ENCODE peak calls at places on chromosomes 16 and 17, in six cellular contexts. I is fibroblast of villous mesenchyme, A is HCT116, Z is stomach, H is lung, C is H1. T is an unnamed sample.

GRCh38 chr16:20811889-20812439 is 5.6 kb downstream of the REXO5 start:
- DNase-seq in I (no peak), A (no peak), Z (no peak), H (no peak), C (no peak), T (no peak)

GRCh38 chr16:83005653-83006160 is 378.9 kb downstream of the CDH13 start:
- DNase-seq in I (peak; percentile 86), A (no peak), Z (no peak), H (no peak), C (no peak), T (no peak)

GRCh38 chr17:13544755-13545154 is 57.0 kb downstream of the HS3ST3A1 start:
- DNase-seq in I (peak; percentile 71), A (no peak), Z (no peak), H (no peak), C (no peak), T (no peak)

GRCh38 chr17:77300016-77300686 is 159.4 kb downstream of the SEC14L1 start:
- DNase-seq in I (no peak), A (no peak), Z (no peak), H (no peak), C (no peak), T (no peak)

GRCh38 chr16:77745972-77746371 is 23.7 kb downstream of the NUDT7 start:
- DNase-seq in I (peak; percentile 56), A (no peak), Z (no peak), H (no peak), C (no peak), T (no peak)

GRCh38 chr16:66486773-66487579 is 59.9 kb downstream of the BEAN1 start:
- DNase-seq in I (peak; percentile 66), A (no peak), Z (peak; percentile 24), H (no peak), C (no peak), T (no peak)

GRCh38 chr16:55389426-55390073 is 65.5 kb downstream of the IRX6 start:
- DNase-seq in I (no peak), A (no peak), Z (no peak), H (peak; percentile 88), C (no peak), T (no peak)

GRCh38 chr17:81368161-81368560 is 27.1 kb upstream of the BAHCC1 start:
- DNase-seq in I (no peak), A (no peak), Z (no peak), H (no peak), C (no peak), T (no peak)

GRCh38 chr16:51153275-51153991 is 2.4 kb upstream of the SALL1 start:
- DNase-seq in I (no peak), A (no peak), Z (no peak), H (no peak), C (peak; percentile 63), T (no peak)

GRCh38 chr16:58501242-58502131 is 1.5 kb downstream of the NDRG4 start:
- DNase-seq in I (no peak), A (no peak), Z (peak; percentile 51), H (no peak), C (peak; percentile 93), T (no peak)

GRCh38 chr17:33292981-33293867 is at the start of gene ASIC2:
- DNase-seq in I (no peak), A (no peak), Z (no peak), H (no peak), C (peak; percentile 71), T (no peak)

GRCh38 chr16:75593825-75594820 is 27.9 kb downstream of the GABARAPL2 start:
- DNase-seq in I (peak; percentile 22), A (no peak), Z (no peak), H (no peak), C (peak; percentile 62), T (no peak)

GRCh38 chr17:27458524-27458908 is 2.3 kb downstream of the KSR1 start:
- DNase-seq in I (no peak), A (no peak), Z (no peak), H (no peak), C (no peak), T (no peak)

GRCh38 chr16:90061437-90061836 is 15.7 kb downstream of the PRDM7 start:
- DNase-seq in I (no peak), A (no peak), Z (no peak), H (no peak), C (no peak), T (no peak)

GRCh38 chr16:77190478-77191258 is at the start of gene MON1B:
- DNase-seq in I (peak; percentile 99), A (peak; percentile 98), Z (peak; percentile 97), H (peak; percentile 98), C (peak; percentile 89), T (peak; percentile 91)

DNA sequence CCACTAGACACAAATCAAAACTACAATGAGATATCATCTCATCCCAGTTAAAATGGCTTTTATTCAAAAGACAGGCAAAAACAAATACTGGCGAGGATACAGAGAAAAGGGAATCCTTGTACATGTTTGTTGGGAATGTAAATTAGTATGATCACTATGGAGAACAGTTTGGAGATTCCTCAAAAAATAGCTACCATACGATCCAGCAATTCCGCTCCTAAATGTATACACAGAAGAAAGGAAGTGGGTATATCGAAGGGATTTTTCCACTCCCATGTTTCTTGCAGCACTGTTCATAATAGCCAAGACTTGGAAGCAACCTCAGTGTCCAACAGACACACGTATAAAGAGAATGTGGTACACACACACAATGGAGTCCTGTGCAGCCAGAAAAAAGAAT is 35.3 kb downstream of the KATNIP start:
- DNase-seq in I (no peak), A (no peak), Z (no peak), H (no peak), C (no peak), T (no peak)
- H3K4me3 ChIP-seq in I (no peak overlapping the region), A (no peak overlapping the region), Z (no peak overlapping the region), H (no peak overlapping the region), C (no peak overlapping the region), T (no peak overlapping the region)

DNA sequence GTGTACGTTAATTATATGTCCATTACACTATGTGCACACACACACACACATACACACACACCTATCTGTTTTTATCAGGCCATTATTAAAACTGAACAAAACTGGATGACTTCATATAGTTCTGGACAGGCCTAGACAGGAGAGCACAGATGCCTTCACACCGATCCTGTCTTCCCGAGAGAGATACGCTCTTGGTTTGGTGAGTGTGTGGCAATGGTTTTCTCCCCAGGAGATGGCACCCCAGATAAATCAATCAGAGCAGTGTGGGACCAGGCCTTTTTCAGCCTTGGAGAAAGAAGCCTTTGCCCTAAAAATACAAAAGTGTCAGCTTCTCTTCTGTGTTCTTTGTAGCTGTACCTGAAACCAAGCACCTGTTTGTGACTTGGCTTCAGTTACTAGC is 83.7 kb downstream of the CPPED1 start:
- DNase-seq in I (no peak), A (no peak), Z (no peak), H (no peak), C (no peak), T (no peak)
- TF ChIP-seq CTCF in I (no peak), A (no peak), Z (no peak), H (no peak), C (no peak), T (no peak)

GRCh38 chr17:45101883-45102811 is 30.2 kb downstream of the PLCD3 start:
- DNase-seq in I (peak; percentile 50), A (no peak), Z (no peak), H (no peak), C (no peak), T (no peak)

GRCh38 chr17:45102856-45103255 is 29.5 kb downstream of the PLCD3 start:
- DNase-seq in I (no peak), A (no peak), Z (no peak), H (no peak), C (no peak), T (no peak)

GRCh38 chr17:45104497-45104896 is 27.8 kb downstream of the PLCD3 start:
- DNase-seq in I (no peak), A (no peak), Z (no peak), H (no peak), C (no peak), T (no peak)

GRCh38 chr17:45104029-45104428 is 28.3 kb downstream of the PLCD3 start:
- DNase-seq in I (no peak), A (no peak), Z (no peak), H (no peak), C (no peak), T (no peak)

GRCh38 chr17:45103269-45103795 is 29.0 kb downstream of the PLCD3 start:
- DNase-seq in I (no peak), A (no peak), Z (no peak), H (no peak), C (no peak), T (no peak)
- H3K4me3 ChIP-seq in I (no peak overlapping the region), A (no peak overlapping the region), Z (no peak overlapping the region), H (no peak overlapping the region), C (no peak overlapping the region), T (no peak overlapping the region)

GRCh38 chr16:3992297-3993051 is 112.0 kb upstream of the CREBBP start:
- DNase-seq in I (no peak), A (no peak), Z (no peak), H (peak; percentile 75), C (no peak), T (no peak)
- TF ChIP-seq CTCF in I (no peak), A (no peak), Z (no peak), H (peak; percentile 12), C (no peak), T (no peak)

GRCh38 chr16:73006021-73006420 is 41.9 kb downstream of the ZFHX3 start:
- DNase-seq in I (no peak), A (no peak), Z (no peak), H (no peak), C (no peak), T (no peak)

GRCh38 chr16:73000020-73000906 is 47.7 kb downstream of the ZFHX3 start:
- DNase-seq in I (no peak), A (no peak), Z (no peak), H (peak; percentile 48), C (no peak), T (no peak)

GRCh38 chr16:73000907-73001521 is 46.9 kb downstream of the ZFHX3 start:
- DNase-seq in I (no peak), A (no peak), Z (no peak), H (no peak), C (no peak), T (no peak)

GRCh38 chr16:72999541-73000019 is 48.3 kb downstream of the ZFHX3 start:
- DNase-seq in I (no peak), A (no peak), Z (no peak), H (no peak), C (no peak), T (no peak)

DNA sequence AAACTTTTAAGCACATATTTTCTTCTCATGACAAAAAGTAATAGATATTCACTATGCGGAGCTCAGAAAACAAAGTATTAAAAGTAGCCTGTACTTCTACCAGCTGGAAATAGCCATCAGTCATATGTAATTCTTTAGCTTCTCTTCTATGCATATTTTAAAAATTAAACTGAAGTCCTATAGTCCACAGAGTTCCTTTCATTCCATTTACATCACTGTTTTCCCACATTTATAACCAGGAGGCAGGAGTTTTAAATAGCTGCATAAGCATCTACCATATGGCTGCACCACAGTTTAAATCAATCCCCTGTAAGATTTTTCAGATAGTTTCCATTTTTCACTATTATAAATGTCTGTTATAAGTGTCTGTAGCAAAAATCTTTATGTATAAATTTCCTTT is 45.1 kb downstream of the ZFHX3 start:
- DNase-seq in I (no peak), A (no peak), Z (no peak), H (no peak), C (no peak), T (no peak)
- H3K4me3 ChIP-seq in I (no peak overlapping the region), A (no peak overlapping the region), Z (no peak overlapping the region), H (no peak overlapping the region), C (no peak overlapping the region), T (no peak overlapping the region)

GRCh38 chr17:57852041-57852954 is 2.5 kb upstream of the MRPS23 start:
- DNase-seq in I (no peak), A (no peak), Z (no peak), H (no peak), C (peak; percentile 41), T (no peak)
- TF ChIP-seq CTCF in I (no peak), A (no peak), Z (no peak), H (no peak), C (no peak), T (no peak)